ENCODE peak calls at places on chromosomes 4 and X, in six cellular contexts. One of them, this sample, is unnamed.

GRCh38 chr4:2243682-2244380 is 1.9 kb upstream of the HAUS3 start:
- DNase-seq in GM12878: no peak
- DNase-seq in Peyer's patch: peak; percentile 57
- DNase-seq in neuronal stem cell: no peak
- DNase-seq in neural progenitor cell: no peak
- DNase-seq in suprapubic skin: peak; percentile 75
- DNase-seq in this sample: no peak

GRCh38 chr4:159416073-159416472 is 313.2 kb downstream of the RAPGEF2 start:
- DNase-seq in GM12878: no peak
- DNase-seq in Peyer's patch: no peak
- DNase-seq in neuronal stem cell: no peak
- DNase-seq in neural progenitor cell: no peak
- DNase-seq in suprapubic skin: no peak
- DNase-seq in this sample: no peak

GRCh38 chrX:139543920-139544319 is 13.4 kb downstream of the F9 start:
- DNase-seq in GM12878: no peak
- DNase-seq in Peyer's patch: no peak
- DNase-seq in neuronal stem cell: no peak
- DNase-seq in neural progenitor cell: no peak
- DNase-seq in suprapubic skin: no peak
- DNase-seq in this sample: no peak

GRCh38 chr4:114386637-114387233 is 211.9 kb upstream of the UGT8 start:
- DNase-seq in GM12878: peak; percentile 5
- DNase-seq in Peyer's patch: no peak
- DNase-seq in neuronal stem cell: peak; percentile 17
- DNase-seq in neural progenitor cell: peak; percentile 41
- DNase-seq in suprapubic skin: no peak
- DNase-seq in this sample: no peak

GRCh38 chrX:71493111-71493613 is 39.7 kb upstream of the OGT start:
- DNase-seq in GM12878: no peak
- DNase-seq in Peyer's patch: no peak
- DNase-seq in neuronal stem cell: no peak
- DNase-seq in neural progenitor cell: no peak
- DNase-seq in suprapubic skin: peak; percentile 64
- DNase-seq in this sample: no peak

GRCh38 chrX:39513836-39514235 is 583.9 kb downstream of the BCOR start:
- DNase-seq in GM12878: no peak
- DNase-seq in Peyer's patch: no peak
- DNase-seq in neuronal stem cell: no peak
- DNase-seq in neural progenitor cell: no peak
- DNase-seq in suprapubic skin: no peak
- DNase-seq in this sample: no peak

GRCh38 chr4:46329118-46329976 is 60.6 kb downstream of the GABRA2 start:
- DNase-seq in GM12878: no peak
- DNase-seq in Peyer's patch: no peak
- DNase-seq in neuronal stem cell: peak; percentile 45
- DNase-seq in neural progenitor cell: peak; percentile 78
- DNase-seq in suprapubic skin: no peak
- DNase-seq in this sample: no peak

GRCh38 chrX:1462596-1463251 is 10.0 kb upstream of the ASMTL start:
- DNase-seq in GM12878: no peak
- DNase-seq in Peyer's patch: peak; percentile 39
- DNase-seq in neuronal stem cell: no peak
- DNase-seq in neural progenitor cell: no peak
- DNase-seq in suprapubic skin: peak; percentile 34
- DNase-seq in this sample: peak; percentile 74

GRCh38 chrX:130105226-130105625 is 5.1 kb downstream of the ELF4 start:
- DNase-seq in GM12878: no peak
- DNase-seq in Peyer's patch: no peak
- DNase-seq in neuronal stem cell: no peak
- DNase-seq in neural progenitor cell: no peak
- DNase-seq in suprapubic skin: no peak
- DNase-seq in this sample: no peak
- H3K27me3 ChIP-seq in GM12878: no peaks in the 10 kb centered on the region
- H3K27me3 ChIP-seq in Peyer's patch: no peaks in the 10 kb centered on the region
- H3K27me3 ChIP-seq in neuronal stem cell: peaks cover 7% of the 10 kb centered on the region
- H3K27me3 ChIP-seq in neural progenitor cell: peaks cover 27% of the 10 kb centered on the region
- H3K27me3 ChIP-seq in suprapubic skin: no peaks in the 10 kb centered on the region
- H3K27me3 ChIP-seq in this sample: no peaks in the 10 kb centered on the region

GRCh38 chrX:81291996-81292395 is 90.1 kb downstream of the SH3BGRL start:
- DNase-seq in GM12878: no peak
- DNase-seq in Peyer's patch: no peak
- DNase-seq in neuronal stem cell: no peak
- DNase-seq in neural progenitor cell: no peak
- DNase-seq in suprapubic skin: no peak
- DNase-seq in this sample: no peak

GRCh38 chrX:81294101-81294500 is 92.2 kb downstream of the SH3BGRL start:
- DNase-seq in GM12878: no peak
- DNase-seq in Peyer's patch: no peak
- DNase-seq in neuronal stem cell: no peak
- DNase-seq in neural progenitor cell: no peak
- DNase-seq in suprapubic skin: no peak
- DNase-seq in this sample: no peak
- H3K9me3 ChIP-seq in GM12878: peaks cover 10% of the 10 kb centered on the region
- H3K9me3 ChIP-seq in Peyer's patch: no peaks in the 10 kb centered on the region
- H3K9me3 ChIP-seq in neuronal stem cell: peaks cover 5% of the 10 kb centered on the region
- H3K9me3 ChIP-seq in neural progenitor cell: peaks cover 18% of the 10 kb centered on the region
- H3K9me3 ChIP-seq in suprapubic skin: no peaks in the 10 kb centered on the region
- H3K9me3 ChIP-seq in this sample: no peaks in the 10 kb centered on the region

DNA sequence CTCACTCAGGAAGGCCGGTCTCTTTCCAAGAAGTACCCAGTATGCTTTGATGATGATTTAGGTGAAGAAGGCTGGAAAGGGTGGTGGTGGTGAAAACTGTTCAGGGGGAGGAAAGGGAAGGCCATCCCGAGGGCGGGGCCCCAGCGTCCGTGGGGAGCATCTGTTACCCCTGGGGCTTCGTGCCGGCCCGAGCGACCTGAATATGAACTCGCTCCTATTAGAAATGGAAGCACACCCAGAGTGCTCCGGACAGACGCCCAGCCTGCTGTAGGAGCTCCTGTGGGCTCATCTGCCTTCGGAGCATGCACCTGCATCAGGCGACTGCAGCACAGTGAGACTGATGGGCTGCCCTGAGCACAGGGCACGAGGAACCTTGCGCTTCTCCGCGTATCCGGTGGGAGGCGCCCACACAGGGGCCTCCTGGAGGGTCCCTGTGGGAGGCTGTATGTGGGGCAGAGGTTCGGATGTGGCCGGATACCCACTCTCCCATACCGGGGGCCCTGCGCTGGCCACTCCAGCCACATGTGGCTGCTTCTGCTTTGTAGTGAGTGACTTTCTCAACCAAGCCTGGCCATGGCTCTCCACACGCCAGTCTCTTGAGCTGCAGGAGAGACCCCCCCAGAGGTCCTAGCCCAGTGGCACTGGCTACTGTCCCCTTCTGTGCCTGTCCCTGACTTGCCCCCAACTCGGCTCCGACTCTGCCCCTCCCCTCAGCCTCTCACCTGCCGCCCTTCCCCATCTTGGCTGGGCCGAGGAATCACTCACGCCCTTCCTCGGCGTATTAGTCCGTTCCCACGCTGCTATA is 36.8 kb downstream of the FGFRL1 start:
- DNase-seq in GM12878: no peak
- DNase-seq in Peyer's patch: no peak
- DNase-seq in neuronal stem cell: no peak
- DNase-seq in neural progenitor cell: peak; percentile 4
- DNase-seq in suprapubic skin: peak; percentile 63
- DNase-seq in this sample: peak; percentile 0
- H3K27me3 ChIP-seq in GM12878: no peaks in the 10 kb centered on the region
- H3K27me3 ChIP-seq in Peyer's patch: no peaks in the 10 kb centered on the region
- H3K27me3 ChIP-seq in neuronal stem cell: no peaks in the 10 kb centered on the region
- H3K27me3 ChIP-seq in neural progenitor cell: peaks cover 95% of the 10 kb centered on the region
- H3K27me3 ChIP-seq in suprapubic skin: peaks cover 72% of the 10 kb centered on the region
- H3K27me3 ChIP-seq in this sample: peaks cover 33% of the 10 kb centered on the region

GRCh38 chrX:123254457-123254856 is 70.4 kb downstream of the GRIA3 start:
- DNase-seq in GM12878: no peak
- DNase-seq in Peyer's patch: no peak
- DNase-seq in neuronal stem cell: no peak
- DNase-seq in neural progenitor cell: no peak
- DNase-seq in suprapubic skin: no peak
- DNase-seq in this sample: no peak
- H3K9me3 ChIP-seq in GM12878: no peaks in the 10 kb centered on the region
- H3K9me3 ChIP-seq in Peyer's patch: no peaks in the 10 kb centered on the region
- H3K9me3 ChIP-seq in neuronal stem cell: no peaks in the 10 kb centered on the region
- H3K9me3 ChIP-seq in neural progenitor cell: peaks cover 3% of the 10 kb centered on the region
- H3K9me3 ChIP-seq in suprapubic skin: no peaks in the 10 kb centered on the region
- H3K9me3 ChIP-seq in this sample: no peaks in the 10 kb centered on the region

GRCh38 chrX:132086717-132087116 is 41.1 kb downstream of the FRMD7 start:
- DNase-seq in GM12878: no peak
- DNase-seq in Peyer's patch: no peak
- DNase-seq in neuronal stem cell: no peak
- DNase-seq in neural progenitor cell: no peak
- DNase-seq in suprapubic skin: no peak
- DNase-seq in this sample: no peak
- H3K27me3 ChIP-seq in GM12878: no peaks in the 10 kb centered on the region
- H3K27me3 ChIP-seq in Peyer's patch: no peaks in the 10 kb centered on the region
- H3K27me3 ChIP-seq in neuronal stem cell: no peaks in the 10 kb centered on the region
- H3K27me3 ChIP-seq in neural progenitor cell: no peaks in the 10 kb centered on the region
- H3K27me3 ChIP-seq in suprapubic skin: no peaks in the 10 kb centered on the region
- H3K27me3 ChIP-seq in this sample: no peaks in the 10 kb centered on the region